ENCODE peak calls at places on chromosomes 12 and 14, in four cellular contexts. U is neuronal stem cell, I is trophoblast cell, R is IMR-90. T is an unnamed sample.

GRCh38 chr12:100138048-100138907 is 4.4 kb downstream of the BLTP3B start:
- DNase-seq in U (no peak), I (peak), R (peak), T (peak)

GRCh38 chr14:81400852-81401251 is 728 bp upstream of the STON2 start:
- DNase-seq in U (no peak), I (peak), R (peak), T (peak)

GRCh38 chr14:88563845-88564244 is 1.0 kb downstream of the ZC3H14 start:
- DNase-seq in U (no peak), I (no peak), R (no peak), T (no peak)

GRCh38 chr14:51657762-51658161 is 6.1 kb downstream of the FRMD6 start:
- DNase-seq in U (no peak), I (no peak), R (peak), T (peak)

GRCh38 chr12:7989827-7990491 is 42.6 kb upstream of the FOXJ2 start:
- DNase-seq in U (no peak), I (peak), R (peak), T (peak)

GRCh38 chr14:53963491-53964227 is 7.0 kb upstream of the BMP4 start:
- DNase-seq in U (no peak), I (peak), R (no peak), T (peak)

GRCh38 chr14:102822311-102822863 is 45.1 kb downstream of the TRAF3 start:
- DNase-seq in U (no peak), I (no peak), R (peak), T (no peak)

GRCh38 chr14:81208489-81208888 is 12.3 kb downstream of the GTF2A1 start:
- DNase-seq in U (no peak), I (no peak), R (no peak), T (no peak)

GRCh38 chr14:101808894-101809670 is 47.6 kb downstream of the PPP2R5C start:
- DNase-seq in U (no peak), I (no peak), R (no peak), T (no peak)

GRCh38 chr14:71588028-71588427 is 344.2 kb upstream of the RGS6 start:
- DNase-seq in U (no peak), I (no peak), R (peak), T (peak)

GRCh38 chr14:68328509-68328908 is 464.4 kb downstream of the ZFP36L1 start:
- DNase-seq in U (no peak), I (no peak), R (no peak), T (no peak)

GRCh38 chr12:97275261-97276197 is 187.1 kb upstream of the RMST start:
- DNase-seq in U (peak), I (no peak), R (no peak), T (no peak)

GRCh38 chr14:76782885-76783566 is 21.8 kb downstream of the VASH1 start:
- DNase-seq in U (no peak), I (no peak), R (no peak), T (peak)

GRCh38 chr12:55416961-55417360 is 9.1 kb upstream of the OR6C76 start:
- DNase-seq in U (no peak), I (peak), R (no peak), T (no peak)

GRCh38 chr12:56565510-56566101 is 44.0 kb downstream of the RBMS2 start:
- DNase-seq in U (no peak), I (peak), R (peak), T (peak)

GRCh38 chr12:121806556-121807308 is 2.9 kb downstream of the SETD1B start:
- DNase-seq in U (no peak), I (no peak), R (no peak), T (peak)

GRCh38 chr12:106791531-106791930 is 17.0 kb downstream of the RIC8B start:
- DNase-seq in U (no peak), I (no peak), R (no peak), T (no peak)

GRCh38 chr12:100375023-100375737 is 18.3 kb downstream of the SLC17A8 start:
- DNase-seq in U (no peak), I (no peak), R (peak), T (no peak)

GRCh38 chr12:56236091-56236490 is 6.2 kb downstream of the SLC39A5 start:
- DNase-seq in U (no peak), I (no peak), R (no peak), T (no peak)

GRCh38 chr12:24561882-24562760 is 386.8 kb downstream of the BCAT1 start:
- DNase-seq in U (peak), I (peak), R (peak), T (peak)

GRCh38 chr14:24089890-24090289 is 4.2 kb upstream of the PCK2 start:
- DNase-seq in U (no peak), I (no peak), R (no peak), T (no peak)

GRCh38 chr12:128661216-128661550 is 162.6 kb downstream of the SLC15A4 start:
- DNase-seq in U (no peak), I (no peak), R (no peak), T (no peak)

GRCh38 chr12:14262771-14263511 is 102.5 kb upstream of the ATF7IP start:
- DNase-seq in U (no peak), I (no peak), R (no peak), T (no peak)
- H2AFZ ChIP-seq in U (no peak), I (no peak), R (no peak), T (no peak)

DNA sequence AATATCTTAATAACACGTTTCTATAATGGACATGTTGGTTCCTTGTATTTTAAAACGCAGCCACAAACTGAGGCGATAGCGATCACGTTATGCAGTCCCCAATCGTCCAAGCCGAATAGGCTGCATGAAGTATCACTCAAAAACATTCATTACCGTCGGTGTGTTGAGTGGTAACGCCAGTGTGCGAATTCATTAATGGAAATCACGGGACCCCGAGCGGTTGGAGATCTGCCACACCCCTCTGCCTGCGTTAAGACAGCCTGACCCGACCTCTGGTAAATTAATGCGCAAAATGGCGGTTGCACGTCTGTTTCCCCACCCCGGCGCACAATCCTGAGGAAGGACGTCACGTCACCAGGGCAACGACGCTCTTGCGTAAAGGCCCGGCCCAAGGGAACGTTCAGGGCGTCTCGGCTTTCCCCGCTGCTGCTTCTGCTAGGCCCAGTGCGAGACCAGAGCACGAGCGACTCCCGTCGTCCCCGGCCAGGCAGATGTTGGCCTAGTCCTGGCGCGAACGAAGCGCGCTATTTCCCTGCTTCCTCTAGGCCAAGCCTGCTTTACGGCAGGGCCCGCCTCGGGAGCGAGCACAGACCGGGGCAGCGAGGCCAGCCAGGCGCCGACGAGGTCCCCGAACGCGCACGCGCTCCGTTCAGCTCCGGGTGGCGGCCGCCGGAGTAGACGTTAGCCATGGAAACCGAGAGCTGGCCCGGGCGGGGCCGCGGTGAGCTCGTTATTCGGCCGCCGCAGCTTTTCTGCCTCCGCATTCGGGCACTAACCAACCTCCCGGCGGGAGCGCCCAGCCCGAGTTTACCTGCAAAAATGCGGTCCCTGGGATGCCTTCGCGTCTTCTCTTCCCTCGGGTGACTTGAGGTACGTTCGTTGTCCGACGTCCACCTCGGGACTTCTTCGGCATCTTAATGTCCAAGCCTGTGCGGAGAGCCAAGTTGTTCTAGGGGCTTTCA is at the start of gene PCNX4:
- DNase-seq in U (peak), I (peak), R (peak), T (peak)
- H3K4ac ChIP-seq in U (peak), I (peak), R (peak), T (peak)

DNA sequence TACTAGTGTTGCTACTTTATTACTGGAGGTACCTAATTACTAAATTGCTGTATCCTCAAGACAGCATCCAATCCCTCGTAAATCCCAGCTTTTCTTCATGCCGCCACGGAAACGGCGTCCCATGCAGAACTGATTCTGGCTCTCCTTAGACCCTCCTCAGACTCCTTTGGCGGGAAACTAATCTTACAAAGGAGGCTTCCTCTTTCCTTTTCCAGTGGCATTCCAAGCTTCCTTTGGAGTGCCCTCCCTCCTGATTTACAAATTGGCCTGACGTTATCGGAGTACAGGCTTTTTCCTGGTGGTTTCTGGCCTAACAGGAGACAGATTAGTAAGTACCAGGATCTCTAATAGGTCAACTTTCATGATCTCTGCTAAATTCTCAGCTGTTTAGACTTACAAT is 1.4 kb upstream of the ZDHHC17 start:
- DNase-seq in U (peak), I (peak), R (no peak), T (no peak)
- H3K14ac ChIP-seq in U (no peak), I (no peak), R (peak), T (no peak)

DNA sequence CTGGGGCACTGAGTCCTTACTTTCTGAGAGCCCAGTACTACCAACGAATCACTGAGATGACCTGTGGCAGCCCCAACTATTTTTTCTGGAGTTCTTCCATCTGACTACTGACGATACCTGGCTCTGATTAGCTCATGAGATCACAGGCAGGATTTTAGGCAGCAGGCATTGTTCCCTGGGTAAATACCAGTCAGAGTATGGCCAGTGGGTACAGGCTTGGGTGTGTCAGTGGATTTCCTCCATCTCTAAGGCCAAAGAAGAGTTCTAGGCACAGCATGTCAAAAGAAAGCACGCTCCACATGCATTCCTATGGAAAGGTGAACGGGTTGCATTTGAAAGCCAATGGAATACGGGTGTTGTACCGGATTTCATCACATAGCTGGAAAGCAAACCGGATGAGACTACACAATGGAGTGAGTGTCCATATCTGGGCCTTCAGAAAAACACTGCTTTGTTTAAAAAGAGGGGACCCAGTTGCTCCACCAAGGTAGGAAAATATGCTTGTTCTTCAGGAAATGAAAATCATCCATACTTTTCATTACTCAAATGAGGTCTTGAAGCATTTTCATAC is 55.0 kb downstream of the PAX9 start:
- DNase-seq in U (no peak), I (no peak), R (no peak), T (no peak)
- H2AFZ ChIP-seq in U (no peak), I (no peak), R (no peak), T (no peak)

GRCh38 chr12:6647083-6647604 is at the start of gene ACRBP:
- DNase-seq in U (peak), I (peak), R (peak), T (peak)
- H3K4ac ChIP-seq in U (no peak), I (no peak), R (no peak), T (no peak)

DNA sequence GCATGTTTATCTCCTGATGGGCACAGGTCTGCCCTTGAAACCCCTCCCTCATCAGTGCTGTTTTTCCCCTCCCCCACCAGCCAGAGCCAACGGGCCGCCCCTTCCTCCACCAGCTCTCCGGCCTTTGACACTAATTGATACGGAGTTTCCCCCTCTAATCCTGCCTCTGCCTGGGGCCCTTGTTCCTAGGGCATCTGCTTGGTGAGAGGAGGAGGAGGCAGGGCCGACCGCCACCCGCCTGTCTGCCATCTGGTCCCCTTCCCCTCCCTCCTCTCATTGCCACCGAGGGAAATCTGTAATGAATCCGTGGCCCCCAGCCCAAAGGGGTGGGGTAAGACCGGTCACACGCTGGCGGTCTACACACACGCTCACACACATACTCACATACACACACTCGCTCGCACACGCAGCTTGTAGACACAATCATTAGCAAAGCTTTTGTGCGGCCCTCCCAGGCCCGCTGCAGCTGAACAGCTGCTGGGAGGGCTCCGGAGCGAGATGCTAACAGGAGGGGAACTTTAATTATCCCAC is 27.4 kb downstream of the SRRM4 start:
- DNase-seq in U (peak), I (no peak), R (no peak), T (no peak)
- H3K14ac ChIP-seq in U (no peak), I (no peak), R (no peak), T (no peak)

GRCh38 chr14:86897224-86897623 is 1095.8 kb downstream of the GALC start:
- DNase-seq in U (no peak), I (no peak), R (no peak), T (no peak)

GRCh38 chr14:86892167-86892956 is 1100.6 kb downstream of the GALC start:
- DNase-seq in U (no peak), I (peak), R (peak), T (no peak)

GRCh38 chr14:86897704-86898513 is 1095.1 kb downstream of the GALC start:
- DNase-seq in U (no peak), I (no peak), R (peak), T (no peak)
- H2AFZ ChIP-seq in U (no peak), I (no peak), R (no peak), T (no peak)

DNA sequence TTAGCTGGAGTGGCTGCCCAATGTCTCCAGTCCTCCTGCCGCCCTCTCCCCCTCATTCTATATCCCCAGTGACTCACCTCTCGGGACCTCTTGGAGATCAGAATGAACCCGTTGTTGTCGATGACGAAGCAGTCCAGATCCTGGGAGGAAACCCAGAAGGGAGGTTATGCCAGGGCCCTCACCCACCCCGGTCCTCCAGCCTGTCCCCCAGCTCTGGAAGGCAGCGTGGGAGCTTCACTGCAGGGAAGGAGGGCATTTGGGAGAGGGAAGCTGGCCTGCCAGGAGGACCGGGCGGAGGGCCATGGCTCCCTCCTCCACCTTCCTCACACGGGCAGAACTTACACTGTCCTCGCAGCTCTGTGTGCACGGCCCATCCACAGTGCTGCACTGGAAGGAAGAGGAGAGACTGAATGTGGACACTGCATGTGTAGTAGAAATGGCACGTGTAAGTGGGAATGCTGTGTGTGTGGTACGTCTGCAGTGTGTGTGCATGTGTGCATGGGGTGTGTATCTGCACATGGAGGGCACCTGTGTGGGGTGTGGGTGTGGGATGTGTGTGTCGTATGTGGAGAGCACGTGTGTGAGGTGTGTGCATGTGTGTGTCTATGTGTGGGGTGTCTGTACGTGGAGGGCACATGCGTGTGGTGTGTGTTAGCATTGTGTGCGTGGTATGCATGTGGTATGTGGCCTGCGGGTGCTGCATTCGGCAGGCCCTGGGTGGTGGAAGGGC is 10.0 kb upstream of the LRTM2 start:
- DNase-seq in U (no peak), I (no peak), R (peak), T (peak)
- H3K4ac ChIP-seq in U (no peak), I (no peak), R (no peak), T (peak)

GRCh38 chr12:6827982-6828670 is at the start of gene P3H3:
- DNase-seq in U (no peak), I (peak), R (peak), T (peak)
- H3K14ac ChIP-seq in U (peak), I (peak), R (peak), T (peak)

DNA sequence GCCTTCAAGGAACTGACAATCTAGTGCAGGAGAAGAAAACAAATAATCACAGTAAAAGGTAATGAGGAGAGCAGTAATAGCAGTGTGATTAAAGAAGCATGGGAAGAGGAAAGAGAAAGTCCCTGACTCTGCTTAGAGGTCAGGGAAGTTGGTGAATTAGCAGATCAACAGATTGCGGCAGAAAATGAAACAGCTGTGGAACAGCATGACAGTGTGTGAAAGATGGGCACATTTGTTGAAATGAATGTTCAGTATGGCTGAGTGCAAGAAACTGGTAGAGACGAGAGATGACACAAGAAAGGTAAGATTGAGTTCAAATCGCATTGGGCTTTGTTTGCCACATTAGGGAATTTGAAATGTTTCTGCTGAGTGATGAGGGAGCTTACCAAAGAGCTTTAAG is 63.7 kb upstream of the RASSF8 start:
- DNase-seq in U (no peak), I (no peak), R (no peak), T (no peak)
- H2AFZ ChIP-seq in U (no peak), I (no peak), R (no peak), T (no peak)

T was measured in mesenchymal stem cell.